ENCODE peak calls at places on chromosomes 6 and 20, in eight cellular contexts. L is transverse colon, H is A549, X is IMR-90, F is uterus, O is testis, K is right lobe of liver, Q is breast epithelium. A is an unnamed sample.

GRCh38 chr6:136446579-136447182 is 103.5 kb downstream of the MAP7 start:
- DNase-seq in L (no peak), H (no peak), X (peak; percentile 80), F (no peak), O (no peak), K (no peak), Q (no peak), A (no peak)

GRCh38 chr6:77630019-77630418 is 22.8 kb upstream of the MEI4 start:
- DNase-seq in L (no peak), H (no peak), X (no peak), F (no peak), O (no peak), K (no peak), Q (no peak), A (no peak)

GRCh38 chr6:149939909-149940672 is 1.7 kb upstream of the ULBP2 start:
- DNase-seq in L (no peak), H (no peak), X (no peak), F (no peak), O (no peak), K (no peak), Q (no peak), A (no peak)

GRCh38 chr20:17638835-17639407 is 43.1 kb downstream of the RRBP1 start:
- DNase-seq in L (no peak), H (no peak), X (no peak), F (no peak), O (no peak), K (no peak), Q (no peak), A (no peak)

GRCh38 chr6:53302678-53303360 is 45.9 kb downstream of the ELOVL5 start:
- DNase-seq in L (no peak), H (no peak), X (peak; percentile 82), F (no peak), O (no peak), K (no peak), Q (no peak), A (no peak)

GRCh38 chr6:156010-156409 is 136.3 kb upstream of the DUSP22 start:
- DNase-seq in L (no peak), H (no peak), X (no peak), F (no peak), O (no peak), K (no peak), Q (no peak), A (no peak)

GRCh38 chr6:151379933-151380847 is 11.2 kb downstream of the ZBTB2 start:
- DNase-seq in L (no peak), H (no peak), X (no peak), F (no peak), O (no peak), K (no peak), Q (no peak), A (no peak)

GRCh38 chr6:163751032-163751525 is 336.6 kb downstream of the QKI start:
- DNase-seq in L (no peak), H (no peak), X (no peak), F (no peak), O (no peak), K (no peak), Q (peak; percentile 23), A (no peak)

GRCh38 chr6:140178550-140179334 is 804.3 kb upstream of the CITED2 start:
- DNase-seq in L (no peak), H (no peak), X (peak; percentile 81), F (no peak), O (no peak), K (no peak), Q (no peak), A (no peak)

GRCh38 chr6:13528232-13528631 is 40.8 kb upstream of the GFOD1 start:
- DNase-seq in L (no peak), H (no peak), X (no peak), F (no peak), O (no peak), K (no peak), Q (no peak), A (no peak)

GRCh38 chr20:11098888-11099287 is 425.1 kb upstream of the JAG1 start:
- DNase-seq in L (peak; percentile 46), H (no peak), X (no peak), F (no peak), O (no peak), K (no peak), Q (no peak), A (no peak)

GRCh38 chr20:5008743-5009142 is 7.4 kb upstream of the SLC23A2 start:
- DNase-seq in L (no peak), H (no peak), X (peak; percentile 11), F (no peak), O (no peak), K (no peak), Q (no peak), A (no peak)

GRCh38 chr6:34383171-34383631 is 9.3 kb downstream of the NUDT3 start:
- DNase-seq in L (no peak), H (no peak), X (peak; percentile 86), F (peak; percentile 63), O (peak; percentile 40), K (no peak), Q (no peak), A (no peak)

GRCh38 chr6:125507987-125508655 is 206.4 kb upstream of the HDDC2 start:
- DNase-seq in L (peak; percentile 12), H (no peak), X (no peak), F (no peak), O (no peak), K (no peak), Q (no peak), A (peak; percentile 86)

GRCh38 chr20:20267685-20268429 is 100.0 kb upstream of the INSM1 start:
- DNase-seq in L (no peak), H (no peak), X (no peak), F (no peak), O (peak; percentile 25), K (no peak), Q (no peak), A (no peak)

GRCh38 chr20:21141825-21142224 is 15.9 kb downstream of the KIZ start:
- DNase-seq in L (no peak), H (no peak), X (no peak), F (no peak), O (no peak), K (no peak), Q (no peak), A (no peak)

GRCh38 chr20:43682446-43682845 is 15.5 kb downstream of the MYBL2 start:
- DNase-seq in L (peak; percentile 38), H (no peak), X (no peak), F (no peak), O (no peak), K (no peak), Q (no peak), A (no peak)

GRCh38 chr20:17675519-17676377 is 6.3 kb downstream of the RRBP1 start:
- DNase-seq in L (no peak), H (no peak), X (no peak), F (no peak), O (no peak), K (no peak), Q (no peak), A (no peak)

GRCh38 chr20:61317966-61318520 is 66.0 kb downstream of the CDH4 start:
- DNase-seq in L (no peak), H (no peak), X (no peak), F (no peak), O (no peak), K (no peak), Q (no peak), A (no peak)

GRCh38 chr6:93418448-93419303 is 683 bp downstream of the EPHA7 start:
- DNase-seq in L (peak; percentile 18), H (peak; percentile 1), X (no peak), F (peak; percentile 24), O (peak; percentile 60), K (peak; percentile 51), Q (no peak), A (peak; percentile 18)

GRCh38 chr6:145749632-145750031 is 14.3 kb upstream of the EPM2A start:
- DNase-seq in L (no peak), H (no peak), X (peak; percentile 85), F (no peak), O (no peak), K (no peak), Q (no peak), A (no peak)

GRCh38 chr20:57074386-57074785 is 192.1 kb downstream of the BMP7 start:
- DNase-seq in L (no peak), H (no peak), X (no peak), F (no peak), O (no peak), K (no peak), Q (no peak), A (no peak)

GRCh38 chr6:158357570-158358216 is 45.4 kb downstream of the TULP4 start:
- DNase-seq in L (no peak), H (no peak), X (no peak), F (no peak), O (no peak), K (no peak), Q (no peak), A (no peak)

GRCh38 chr6:136706431-136706830 is 85.8 kb downstream of the MAP3K5 start:
- DNase-seq in L (no peak), H (no peak), X (no peak), F (no peak), O (no peak), K (no peak), Q (no peak), A (no peak)

GRCh38 chr20:46242390-46242789 is 65.9 kb downstream of the CDH22 start:
- DNase-seq in L (no peak), H (no peak), X (no peak), F (no peak), O (no peak), K (no peak), Q (no peak), A (no peak)
- TF ChIP-seq POLR2A in L (no peak), H (no peak), X (no peak), F (no peak), O (no peak), K (no peak), Q (no peak), A (no peak)

GRCh38 chr20:15653396-15654207 is 919.6 kb downstream of the KIF16B start:
- DNase-seq in L (no peak), H (no peak), X (peak; percentile 48), F (no peak), O (no peak), K (no peak), Q (no peak), A (no peak)
- H3K27ac ChIP-seq in L (no peak overlapping the region), H (no peak overlapping the region), X (no peak overlapping the region), F (no peak overlapping the region), O (no peak overlapping the region), K (no peak overlapping the region), Q (no peak overlapping the region), A (no peak overlapping the region)

GRCh38 chr20:1854246-1854645 is 41.0 kb upstream of the SIRPA start:
- DNase-seq in L (no peak), H (no peak), X (no peak), F (no peak), O (no peak), K (no peak), Q (no peak), A (no peak)
- H3K4me1 ChIP-seq in L (no peaks in the 10 kb centered on the region), H (no peaks in the 10 kb centered on the region), X (no peaks in the 10 kb centered on the region), F (no peaks in the 10 kb centered on the region), O (no peaks in the 10 kb centered on the region), K (no peaks in the 10 kb centered on the region), Q (no peaks in the 10 kb centered on the region), A (no peaks in the 10 kb centered on the region)

DNA sequence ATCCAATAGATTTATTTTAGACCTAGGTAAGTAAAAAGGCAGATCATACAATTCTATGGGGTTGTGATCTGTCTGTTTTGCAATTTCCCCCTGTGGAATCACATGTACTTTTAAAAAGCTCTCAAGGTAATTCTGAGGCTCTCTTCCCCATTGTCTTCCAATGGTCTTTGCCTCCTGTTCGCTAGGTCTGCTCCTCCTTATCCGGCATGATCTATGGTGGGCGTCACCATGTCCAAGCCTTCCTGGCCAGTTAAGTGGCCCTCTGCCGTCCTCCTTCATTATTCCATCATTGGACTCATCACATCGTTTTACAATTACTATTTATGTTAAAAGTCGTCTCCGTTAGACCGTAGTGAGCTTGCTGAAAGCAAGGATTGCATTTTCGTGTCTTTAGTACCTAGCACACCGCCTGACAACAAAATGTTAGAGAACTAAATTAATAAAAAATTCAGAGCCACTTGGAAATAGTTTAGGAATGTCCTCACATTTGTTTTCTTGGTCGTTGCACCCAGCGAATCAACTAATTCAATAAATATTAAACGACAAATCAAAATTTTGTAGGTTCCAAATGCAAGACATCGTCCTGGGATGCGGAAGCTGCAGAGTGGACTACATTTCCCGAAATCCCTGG is 2.2 kb upstream of the STXBP5 start:
- DNase-seq in L (peak; percentile 21), H (peak; percentile 36), X (peak; percentile 21), F (peak; percentile 24), O (peak; percentile 23), K (no peak), Q (no peak), A (peak; percentile 28)
- TF ChIP-seq POLR2A in L (no peak), H (no peak), X (no peak), F (no peak), O (no peak), K (no peak), Q (no peak), A (no peak)

A was measured in thyroid gland.